ENCODE peak calls at places on chromosome 2, in ten cellular contexts. One of them, this sample, is unnamed.

GRCh38 chr2:211174631-211175030 is 618.2 kb downstream of the CPS1 start:
- DNase-seq in thoracic aorta: no peak
- DNase-seq in tibial artery: no peak
- DNase-seq in breast epithelium: no peak
- DNase-seq in aorta: no peak
- DNase-seq in PC-9: no peak
- DNase-seq in astrocyte: no peak
- DNase-seq in GM23338: no peak
- DNase-seq in stomach: no peak
- DNase-seq in CD8-positive, alpha-beta T cell: no peak
- DNase-seq in this sample: no peak

GRCh38 chr2:234682492-234683228 is 185.8 kb upstream of the ARL4C start:
- DNase-seq in aorta: no peak
- DNase-seq in stomach: no peak
- DNase-seq in PC-9: no peak
- DNase-seq in thoracic aorta: no peak
- DNase-seq in CD8-positive, alpha-beta T cell: no peak
- DNase-seq in astrocyte: peak; percentile 63
- DNase-seq in tibial artery: no peak
- DNase-seq in GM23338: no peak
- DNase-seq in breast epithelium: no peak
- DNase-seq in this sample: no peak

GRCh38 chr2:43455735-43456642 is 139.8 kb downstream of the THADA start:
- DNase-seq in GM23338: no peak
- DNase-seq in aorta: no peak
- DNase-seq in PC-9: peak; percentile 30
- DNase-seq in tibial artery: no peak
- DNase-seq in CD8-positive, alpha-beta T cell: no peak
- DNase-seq in thoracic aorta: no peak
- DNase-seq in astrocyte: peak; percentile 91
- DNase-seq in stomach: no peak
- DNase-seq in breast epithelium: no peak
- DNase-seq in this sample: peak; percentile 83

GRCh38 chr2:65231892-65232477 is 4.4 kb downstream of the ACTR2 start:
- DNase-seq in GM23338: peak; percentile 8
- DNase-seq in stomach: no peak
- DNase-seq in breast epithelium: no peak
- DNase-seq in astrocyte: peak; percentile 58
- DNase-seq in tibial artery: no peak
- DNase-seq in PC-9: no peak
- DNase-seq in CD8-positive, alpha-beta T cell: peak; percentile 22
- DNase-seq in thoracic aorta: no peak
- DNase-seq in aorta: no peak
- DNase-seq in this sample: no peak

GRCh38 chr2:60604665-60605064 is 51.2 kb upstream of the BCL11A start:
- DNase-seq in CD8-positive, alpha-beta T cell: no peak
- DNase-seq in GM23338: no peak
- DNase-seq in PC-9: no peak
- DNase-seq in stomach: no peak
- DNase-seq in breast epithelium: no peak
- DNase-seq in aorta: no peak
- DNase-seq in thoracic aorta: no peak
- DNase-seq in tibial artery: no peak
- DNase-seq in astrocyte: no peak
- DNase-seq in this sample: no peak

GRCh38 chr2:175576875-175577274 is 395.4 kb upstream of the ATP5MC3 start:
- DNase-seq in aorta: no peak
- DNase-seq in thoracic aorta: no peak
- DNase-seq in astrocyte: no peak
- DNase-seq in breast epithelium: no peak
- DNase-seq in PC-9: no peak
- DNase-seq in tibial artery: no peak
- DNase-seq in stomach: no peak
- DNase-seq in GM23338: no peak
- DNase-seq in CD8-positive, alpha-beta T cell: no peak
- DNase-seq in this sample: no peak

GRCh38 chr2:116142828-116143227 is 1671.7 kb upstream of the DDX18 start:
- DNase-seq in breast epithelium: no peak
- DNase-seq in aorta: no peak
- DNase-seq in stomach: no peak
- DNase-seq in CD8-positive, alpha-beta T cell: no peak
- DNase-seq in astrocyte: no peak
- DNase-seq in PC-9: no peak
- DNase-seq in GM23338: peak; percentile 73
- DNase-seq in thoracic aorta: no peak
- DNase-seq in tibial artery: no peak
- DNase-seq in this sample: no peak

GRCh38 chr2:85861650-85862049 is 27.1 kb downstream of the ST3GAL5 start:
- DNase-seq in PC-9: no peak
- DNase-seq in astrocyte: no peak
- DNase-seq in breast epithelium: no peak
- DNase-seq in stomach: no peak
- DNase-seq in aorta: no peak
- DNase-seq in GM23338: no peak
- DNase-seq in tibial artery: no peak
- DNase-seq in CD8-positive, alpha-beta T cell: no peak
- DNase-seq in thoracic aorta: no peak
- DNase-seq in this sample: peak; percentile 14

GRCh38 chr2:113116100-113116958 is 11.1 kb upstream of the IL1RN start:
- DNase-seq in CD8-positive, alpha-beta T cell: no peak
- DNase-seq in GM23338: no peak
- DNase-seq in breast epithelium: no peak
- DNase-seq in tibial artery: no peak
- DNase-seq in aorta: no peak
- DNase-seq in PC-9: no peak
- DNase-seq in stomach: no peak
- DNase-seq in thoracic aorta: no peak
- DNase-seq in astrocyte: no peak
- DNase-seq in this sample: no peak

GRCh38 chr2:230589497-230590015 is 123.1 kb upstream of the CAB39 start:
- DNase-seq in PC-9: no peak
- DNase-seq in astrocyte: no peak
- DNase-seq in breast epithelium: no peak
- DNase-seq in CD8-positive, alpha-beta T cell: peak; percentile 31
- DNase-seq in aorta: no peak
- DNase-seq in stomach: no peak
- DNase-seq in thoracic aorta: no peak
- DNase-seq in tibial artery: no peak
- DNase-seq in GM23338: no peak
- DNase-seq in this sample: no peak

GRCh38 chr2:211181626-211182025 is 625.2 kb downstream of the CPS1 start:
- DNase-seq in PC-9: no peak
- DNase-seq in CD8-positive, alpha-beta T cell: no peak
- DNase-seq in stomach: no peak
- DNase-seq in astrocyte: peak; percentile 6
- DNase-seq in aorta: no peak
- DNase-seq in breast epithelium: no peak
- DNase-seq in thoracic aorta: no peak
- DNase-seq in GM23338: no peak
- DNase-seq in tibial artery: no peak
- DNase-seq in this sample: peak; percentile 4

GRCh38 chr2:72198532-72199241 is 51.0 kb upstream of the CYP26B1 start:
- DNase-seq in CD8-positive, alpha-beta T cell: no peak
- DNase-seq in GM23338: no peak
- DNase-seq in tibial artery: no peak
- DNase-seq in PC-9: no peak
- DNase-seq in aorta: no peak
- DNase-seq in breast epithelium: no peak
- DNase-seq in astrocyte: peak; percentile 59
- DNase-seq in thoracic aorta: no peak
- DNase-seq in stomach: no peak
- DNase-seq in this sample: peak; percentile 37

GRCh38 chr2:231621051-231621879 is 28.6 kb downstream of the TEX44 start:
- DNase-seq in stomach: no peak
- DNase-seq in tibial artery: no peak
- DNase-seq in GM23338: peak; percentile 77
- DNase-seq in CD8-positive, alpha-beta T cell: no peak
- DNase-seq in astrocyte: no peak
- DNase-seq in aorta: no peak
- DNase-seq in PC-9: peak; percentile 83
- DNase-seq in breast epithelium: peak; percentile 82
- DNase-seq in thoracic aorta: no peak
- DNase-seq in this sample: no peak

GRCh38 chr2:25912851-25913695 is 34.8 kb upstream of the ASXL2 start:
- DNase-seq in thoracic aorta: no peak
- DNase-seq in breast epithelium: no peak
- DNase-seq in aorta: no peak
- DNase-seq in stomach: no peak
- DNase-seq in tibial artery: no peak
- DNase-seq in CD8-positive, alpha-beta T cell: no peak
- DNase-seq in astrocyte: peak; percentile 33
- DNase-seq in PC-9: no peak
- DNase-seq in GM23338: peak; percentile 82
- DNase-seq in this sample: no peak
- H3K4me3 ChIP-seq in thoracic aorta: no peak overlapping the region
- H3K4me3 ChIP-seq in breast epithelium: no peak overlapping the region
- H3K4me3 ChIP-seq in aorta: no peak overlapping the region
- H3K4me3 ChIP-seq in stomach: no peak overlapping the region
- H3K4me3 ChIP-seq in tibial artery: no peak overlapping the region
- H3K4me3 ChIP-seq in CD8-positive, alpha-beta T cell: no peak overlapping the region
- H3K4me3 ChIP-seq in astrocyte: no peak overlapping the region
- H3K4me3 ChIP-seq in PC-9: no peak overlapping the region
- H3K4me3 ChIP-seq in GM23338: peak overlapping the region; percentile 31
- H3K4me3 ChIP-seq in this sample: no peak overlapping the region

DNA sequence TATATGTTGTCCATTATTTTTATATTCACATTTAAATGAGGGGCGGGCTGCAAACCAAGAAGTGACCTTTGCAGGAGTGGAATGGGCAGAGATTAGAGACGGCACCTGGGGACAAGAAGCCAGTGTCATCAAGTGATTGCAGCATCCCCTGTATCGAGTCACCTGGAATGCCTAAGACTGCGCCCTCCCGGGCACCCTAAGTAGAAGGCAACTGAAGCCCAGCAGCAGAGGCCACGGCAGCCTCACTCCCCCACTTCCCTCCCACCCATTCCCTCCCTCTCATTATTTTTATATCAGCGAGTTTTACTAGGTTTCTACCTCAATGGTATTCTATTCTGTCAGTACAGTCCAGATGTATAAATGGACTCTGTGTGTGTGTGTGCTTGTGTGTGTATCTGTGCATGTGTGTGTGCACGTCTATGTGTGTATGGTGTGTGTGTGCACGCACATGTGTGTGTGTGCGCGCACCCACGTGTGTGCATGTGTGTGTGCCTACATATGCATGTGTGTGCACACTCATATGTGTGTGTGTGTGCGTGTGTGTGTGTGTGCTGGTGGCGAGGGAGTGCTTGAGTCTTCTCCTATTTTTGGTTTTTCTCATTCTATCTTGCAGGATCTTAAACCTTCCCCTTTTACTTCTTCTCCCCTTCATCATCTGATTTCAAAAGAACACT is 106.8 kb upstream of the SLC66A3 start:
- DNase-seq in astrocyte: no peak
- DNase-seq in PC-9: no peak
- DNase-seq in aorta: no peak
- DNase-seq in thoracic aorta: no peak
- DNase-seq in tibial artery: no peak
- DNase-seq in stomach: no peak
- DNase-seq in CD8-positive, alpha-beta T cell: no peak
- DNase-seq in GM23338: no peak
- DNase-seq in breast epithelium: no peak
- DNase-seq in this sample: no peak
- H3K4me1 ChIP-seq in astrocyte: no peaks in the 10 kb centered on the region
- H3K4me1 ChIP-seq in PC-9: no peaks in the 10 kb centered on the region
- H3K4me1 ChIP-seq in aorta: no peaks in the 10 kb centered on the region
- H3K4me1 ChIP-seq in thoracic aorta: no peaks in the 10 kb centered on the region
- H3K4me1 ChIP-seq in tibial artery: no peaks in the 10 kb centered on the region
- H3K4me1 ChIP-seq in stomach: no peaks in the 10 kb centered on the region
- H3K4me1 ChIP-seq in CD8-positive, alpha-beta T cell: no peaks in the 10 kb centered on the region
- H3K4me1 ChIP-seq in GM23338: no peaks in the 10 kb centered on the region
- H3K4me1 ChIP-seq in breast epithelium: no peaks in the 10 kb centered on the region
- H3K4me1 ChIP-seq in this sample: no peaks in the 10 kb centered on the region

DNA sequence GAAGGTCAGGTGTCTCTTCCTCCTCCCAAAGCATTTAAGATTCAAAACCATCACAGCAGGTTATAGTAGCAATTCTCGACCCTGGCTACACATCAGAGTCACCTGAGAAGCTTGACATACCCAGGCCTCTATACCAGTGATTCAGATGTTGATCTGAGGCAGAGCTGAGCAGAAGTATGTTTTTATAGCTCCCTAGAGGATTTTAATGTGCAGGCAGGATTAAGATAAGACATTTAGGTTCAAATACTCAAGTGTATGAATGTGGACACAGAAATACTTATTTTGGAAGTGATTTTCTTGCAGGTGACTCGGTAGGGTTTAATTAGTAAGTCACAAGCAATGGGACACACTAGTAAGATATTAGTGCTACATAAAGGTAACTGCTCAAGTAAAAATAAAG is 7.1 kb downstream of the GCFC2 start:
- DNase-seq in PC-9: no peak
- DNase-seq in aorta: no peak
- DNase-seq in thoracic aorta: no peak
- DNase-seq in astrocyte: no peak
- DNase-seq in GM23338: no peak
- DNase-seq in tibial artery: no peak
- DNase-seq in stomach: no peak
- DNase-seq in breast epithelium: no peak
- DNase-seq in CD8-positive, alpha-beta T cell: no peak
- DNase-seq in this sample: no peak
- H3K36me3 ChIP-seq in PC-9: peaks cover 21% of the 10 kb centered on the region
- H3K36me3 ChIP-seq in aorta: peaks cover 4% of the 10 kb centered on the region
- H3K36me3 ChIP-seq in thoracic aorta: peaks cover 25% of the 10 kb centered on the region
- H3K36me3 ChIP-seq in astrocyte: peaks cover 2% of the 10 kb centered on the region
- H3K36me3 ChIP-seq in GM23338: peaks cover 7% of the 10 kb centered on the region
- H3K36me3 ChIP-seq in tibial artery: peaks cover 61% of the 10 kb centered on the region
- H3K36me3 ChIP-seq in stomach: peaks cover 72% of the 10 kb centered on the region
- H3K36me3 ChIP-seq in breast epithelium: peaks cover 3% of the 10 kb centered on the region
- H3K36me3 ChIP-seq in CD8-positive, alpha-beta T cell: peaks cover 12% of the 10 kb centered on the region
- H3K36me3 ChIP-seq in this sample: peaks cover 8% of the 10 kb centered on the region

GRCh38 chr2:236178921-236179652 is 10.9 kb upstream of the GBX2 start:
- DNase-seq in stomach: no peak
- DNase-seq in thoracic aorta: no peak
- DNase-seq in PC-9: no peak
- DNase-seq in astrocyte: peak; percentile 27
- DNase-seq in tibial artery: no peak
- DNase-seq in CD8-positive, alpha-beta T cell: no peak
- DNase-seq in breast epithelium: no peak
- DNase-seq in GM23338: peak; percentile 63
- DNase-seq in aorta: no peak
- DNase-seq in this sample: no peak

GRCh38 chr2:236177604-236177966 is 9.4 kb upstream of the GBX2 start:
- DNase-seq in GM23338: peak; percentile 91
- DNase-seq in aorta: peak; percentile 81
- DNase-seq in astrocyte: no peak
- DNase-seq in thoracic aorta: no peak
- DNase-seq in breast epithelium: no peak
- DNase-seq in CD8-positive, alpha-beta T cell: no peak
- DNase-seq in stomach: no peak
- DNase-seq in tibial artery: no peak
- DNase-seq in PC-9: peak; percentile 39
- DNase-seq in this sample: peak; percentile 19

GRCh38 chr2:236176951-236177350 is 8.8 kb upstream of the GBX2 start:
- DNase-seq in GM23338: no peak
- DNase-seq in CD8-positive, alpha-beta T cell: no peak
- DNase-seq in thoracic aorta: no peak
- DNase-seq in stomach: no peak
- DNase-seq in PC-9: no peak
- DNase-seq in astrocyte: no peak
- DNase-seq in breast epithelium: no peak
- DNase-seq in aorta: no peak
- DNase-seq in tibial artery: no peak
- DNase-seq in this sample: no peak

GRCh38 chr2:236179653-236180500 is 11.7 kb upstream of the GBX2 start:
- DNase-seq in tibial artery: no peak
- DNase-seq in astrocyte: peak; percentile 81
- DNase-seq in CD8-positive, alpha-beta T cell: no peak
- DNase-seq in thoracic aorta: no peak
- DNase-seq in PC-9: peak; percentile 24
- DNase-seq in stomach: no peak
- DNase-seq in aorta: peak; percentile 57
- DNase-seq in breast epithelium: no peak
- DNase-seq in GM23338: peak; percentile 48
- DNase-seq in this sample: no peak

GRCh38 chr2:236177967-236178909 is 10.1 kb upstream of the GBX2 start:
- DNase-seq in CD8-positive, alpha-beta T cell: no peak
- DNase-seq in thoracic aorta: no peak
- DNase-seq in PC-9: peak; percentile 87
- DNase-seq in stomach: peak; percentile 60
- DNase-seq in breast epithelium: no peak
- DNase-seq in astrocyte: peak; percentile 26
- DNase-seq in tibial artery: peak; percentile 45
- DNase-seq in GM23338: peak; percentile 85
- DNase-seq in aorta: peak; percentile 87
- DNase-seq in this sample: peak; percentile 46
- H3K4me3 ChIP-seq in CD8-positive, alpha-beta T cell: peak overlapping the region; percentile 33
- H3K4me3 ChIP-seq in thoracic aorta: peak overlapping the region; percentile 62
- H3K4me3 ChIP-seq in PC-9: peak overlapping the region; percentile 54
- H3K4me3 ChIP-seq in stomach: peak overlapping the region; percentile 39
- H3K4me3 ChIP-seq in breast epithelium: peak overlapping the region; percentile 28
- H3K4me3 ChIP-seq in astrocyte: peak overlapping the region; percentile 53
- H3K4me3 ChIP-seq in tibial artery: peak overlapping the region; percentile 35
- H3K4me3 ChIP-seq in GM23338: peak overlapping the region; percentile 56
- H3K4me3 ChIP-seq in aorta: peak overlapping the region; percentile 11
- H3K4me3 ChIP-seq in this sample: peak overlapping the region; percentile 27

This sample was measured in small intestine.